ENCODE peak calls at places on chromosomes 11 and 22, in four cellular contexts. Y is HCT116, G is GM23248, A is PC-3. F is an unnamed sample.

GRCh38 chr11:99682646-99683045 is 661.9 kb downstream of the CNTN5 start:
- DNase-seq in A (peak; percentile 4), Y (no peak), G (no peak), F (no peak)

GRCh38 chr22:21623402-21623970 is 6.3 kb downstream of the YDJC start:
- DNase-seq in Y (no peak), A (no peak), G (no peak), F (no peak)

GRCh38 chr11:114438303-114438702 is 964 bp upstream of the REXO2 start:
- DNase-seq in A (peak; percentile 80), Y (no peak), G (no peak), F (no peak)

GRCh38 chr11:134391170-134391569 is 20.9 kb downstream of the B3GAT1 start:
- DNase-seq in A (no peak), G (no peak), Y (no peak), F (no peak)

GRCh38 chr11:74468058-74468457 is 709 bp upstream of the KCNE3 start:
- DNase-seq in A (no peak), G (no peak), Y (no peak), F (peak; percentile 81)

GRCh38 chr22:30002861-30003489 is 77.3 kb upstream of the HORMAD2 start:
- DNase-seq in G (no peak), Y (no peak), A (no peak), F (no peak)

GRCh38 chr11:9313648-9314290 is 624 bp downstream of the TMEM41B start:
- DNase-seq in Y (no peak), A (peak; percentile 18), G (peak; percentile 57), F (peak; percentile 33)

GRCh38 chr11:115145316-115145715 is 358.9 kb downstream of the CADM1 start:
- DNase-seq in A (no peak), Y (no peak), G (no peak), F (no peak)

GRCh38 chr22:30325065-30325720 is 1.5 kb downstream of the TBC1D10A start:
- DNase-seq in A (peak; percentile 67), G (peak; percentile 94), Y (no peak), F (peak; percentile 73)

GRCh38 chr22:21445437-21446127 is 21.6 kb upstream of the TMEM191C start:
- DNase-seq in A (no peak), Y (no peak), G (no peak), F (no peak)

DNA sequence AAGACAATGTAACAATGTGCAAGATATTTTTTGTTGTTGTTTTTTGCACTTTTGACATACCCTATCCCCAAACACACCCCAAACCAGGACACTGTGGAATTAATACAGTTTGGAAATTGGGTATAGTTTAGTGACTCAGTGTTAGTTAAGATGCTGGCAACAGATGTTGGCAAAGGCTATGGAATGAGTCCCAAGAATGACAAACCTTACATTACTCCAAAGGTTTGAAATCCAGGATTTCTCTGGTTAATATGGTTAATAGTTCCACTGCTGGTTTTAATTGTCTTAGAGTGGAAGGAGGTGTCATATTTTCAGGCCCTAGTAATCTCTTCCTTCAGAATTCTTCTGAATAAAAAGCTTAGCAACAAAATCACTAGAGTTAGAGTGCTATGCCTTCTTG is 805 bp downstream of the LPXN start:
- DNase-seq in A (peak; percentile 64), G (peak; percentile 88), Y (no peak), F (no peak)
- H3K4me3 ChIP-seq in A (peak overlapping the region; percentile 57), G (peak overlapping the region; percentile 97), Y (no peak overlapping the region), F (no peak overlapping the region)

DNA sequence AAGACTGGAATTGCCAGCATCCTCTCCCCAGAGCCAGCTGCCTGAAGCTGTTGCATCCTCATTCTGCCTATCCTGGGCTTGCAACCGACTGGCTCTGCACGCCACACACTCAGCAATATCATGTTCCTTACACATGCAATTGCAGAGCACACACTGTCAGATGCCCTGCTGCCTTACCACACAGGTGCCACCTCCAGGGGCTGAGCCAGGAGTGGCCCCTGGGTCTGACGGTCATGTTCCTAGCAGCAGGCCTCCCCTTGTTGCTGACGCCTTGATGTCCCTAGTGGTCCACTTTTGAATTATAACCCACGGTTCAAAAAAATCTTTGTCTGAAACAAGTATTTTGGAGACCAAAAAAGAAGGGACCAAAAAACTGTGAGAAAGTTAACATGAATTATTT is 18.5 kb upstream of the OR8B8 start:
- DNase-seq in G (no peak), Y (no peak), A (no peak), F (no peak)
- TF ChIP-seq EZH2 in G (no peak), Y (no peak), A (no peak), F (no peak)

GRCh38 chr11:1308745-1309497 is 511 bp downstream of the TOLLIP start:
- DNase-seq in A (peak; percentile 12), G (peak; percentile 79), Y (no peak), F (no peak)
- H3K4me1 ChIP-seq in A (peaks cover 26% of the 10 kb centered on the region), G (peaks cover 5% of the 10 kb centered on the region), Y (peaks cover 5% of the 10 kb centered on the region), F (peaks cover 9% of the 10 kb centered on the region)

GRCh38 chr11:76919467-76919866 is 58.7 kb downstream of the ACER3 start:
- DNase-seq in G (no peak), A (no peak), Y (no peak), F (no peak)
- H3K4me3 ChIP-seq in G (no peak overlapping the region), A (no peak overlapping the region), Y (no peak overlapping the region), F (no peak overlapping the region)

GRCh38 chr11:2138436-2139117 is 612 bp downstream of the IGF2 start:
- DNase-seq in Y (no peak), A (no peak), G (peak; percentile 27), F (peak; percentile 22)

GRCh38 chr11:2136209-2136951 is 2.8 kb downstream of the IGF2 start:
- DNase-seq in Y (no peak), G (no peak), A (no peak), F (no peak)

GRCh38 chr11:2138075-2138435 is 1.1 kb downstream of the IGF2 start:
- DNase-seq in Y (no peak), A (no peak), G (no peak), F (no peak)

GRCh38 chr11:2136952-2137201 is 2.3 kb downstream of the IGF2 start:
- DNase-seq in A (no peak), Y (no peak), G (no peak), F (no peak)

GRCh38 chr11:2137202-2138071 is 1.8 kb downstream of the IGF2 start:
- DNase-seq in A (peak; percentile 49), G (peak; percentile 52), Y (peak; percentile 36), F (no peak)
- TF ChIP-seq EZH2 in A (no peak), G (peak; percentile 93), Y (no peak), F (peak; percentile 14)

DNA sequence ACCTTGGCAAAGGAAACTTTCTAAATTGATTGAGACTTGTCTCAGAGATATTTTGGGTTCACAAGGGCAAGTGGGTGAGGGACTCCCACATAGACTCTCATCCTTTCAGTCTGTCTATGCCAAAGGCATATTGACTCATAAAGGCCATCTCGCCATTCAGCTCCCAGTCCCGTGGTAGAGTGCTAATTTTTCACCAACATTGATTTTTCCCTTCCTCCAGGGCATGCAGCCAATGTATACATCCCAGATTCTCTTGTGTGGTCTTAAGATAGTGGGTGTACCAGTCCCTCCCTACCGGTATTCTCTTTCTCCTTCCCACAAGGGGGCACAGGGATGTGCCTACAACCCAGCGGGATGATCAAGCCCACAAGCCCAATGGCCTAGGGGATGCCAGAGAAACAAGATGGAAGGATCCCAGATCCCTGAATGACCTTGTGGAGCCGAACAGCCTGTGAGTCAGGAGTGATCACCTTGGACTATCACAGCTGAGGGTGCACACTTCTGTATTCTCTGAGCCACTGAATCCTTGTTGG is 8.0 kb downstream of the C11orf96 start:
- DNase-seq in G (no peak), A (no peak), Y (no peak), F (no peak)
- H3K4me1 ChIP-seq in G (peaks cover 4% of the 10 kb centered on the region), A (peaks cover 2% of the 10 kb centered on the region), Y (no peaks in the 10 kb centered on the region), F (no peaks in the 10 kb centered on the region)

GRCh38 chr11:1129143-1129665 is 28.5 kb upstream of the MUC5AC start:
- DNase-seq in G (no peak), A (no peak), Y (no peak), F (no peak)
- H3K4me3 ChIP-seq in G (no peak overlapping the region), A (no peak overlapping the region), Y (no peak overlapping the region), F (no peak overlapping the region)

GRCh38 chr11:592501-592900 is 16.2 kb downstream of the PHRF1 start:
- DNase-seq in G (no peak), Y (no peak), A (no peak), F (no peak)

GRCh38 chr11:589798-590197 is 13.5 kb downstream of the PHRF1 start:
- DNase-seq in G (no peak), A (no peak), Y (no peak), F (no peak)

GRCh38 chr11:592918-593317 is 16.6 kb downstream of the PHRF1 start:
- DNase-seq in Y (no peak), G (no peak), A (no peak), F (no peak)

GRCh38 chr11:593347-593746 is 17.1 kb downstream of the PHRF1 start:
- DNase-seq in A (no peak), Y (no peak), G (no peak), F (no peak)

DNA sequence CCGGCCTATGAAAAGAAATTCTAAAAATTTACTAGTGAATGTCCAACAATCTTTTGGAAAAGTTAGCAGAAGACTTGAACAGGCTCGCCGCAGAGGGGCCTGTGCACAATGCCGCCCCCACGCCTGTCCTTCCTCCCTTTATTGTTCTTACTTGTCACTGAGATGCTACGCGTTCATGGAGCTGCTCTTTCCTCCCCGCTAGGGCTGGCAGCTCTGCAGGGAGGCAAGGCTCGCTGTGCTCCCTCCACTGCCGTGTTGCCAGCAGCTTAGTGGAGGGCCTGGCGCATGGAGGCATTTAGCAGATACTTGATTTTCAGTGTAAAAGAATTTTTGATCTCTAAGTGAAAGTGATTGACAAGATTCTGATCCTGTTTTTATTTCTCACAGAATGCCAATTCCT is 14.7 kb downstream of the PHRF1 start:
- DNase-seq in G (no peak), Y (no peak), A (no peak), F (no peak)
- TF ChIP-seq EZH2 in G (no peak), Y (no peak), A (no peak), F (no peak)